ENCODE peak calls at places on chromosome 7, in six cellular contexts. H is heart right ventricle; L is AG04450; I is CD8-positive, alpha-beta T cell; F is AG09309; U is ovary. Q is an unnamed sample.

GRCh38 chr7:84261509-84261908 is 66.9 kb upstream of the SEMA3A start:
- DNase-seq in H (no peak), L (no peak), I (no peak), F (no peak), U (no peak), Q (no peak)

GRCh38 chr7:80552304-80552703 is 40.4 kb upstream of the GNAT3 start:
- DNase-seq in H (no peak), L (no peak), I (no peak), F (peak; percentile 62), U (no peak), Q (no peak)

GRCh38 chr7:151816562-151817314 is 60.2 kb downstream of the PRKAG2 start:
- DNase-seq in H (no peak), L (no peak), I (no peak), F (no peak), U (no peak), Q (no peak)

GRCh38 chr7:138568655-138569054 is 108.6 kb downstream of the TRIM24 start:
- DNase-seq in H (no peak), L (no peak), I (no peak), F (no peak), U (no peak), Q (no peak)

GRCh38 chr7:74002474-74003017 is 25.4 kb upstream of the ELN start:
- DNase-seq in H (peak; percentile 57), L (peak; percentile 68), I (no peak), F (peak; percentile 39), U (no peak), Q (no peak)

GRCh38 chr7:479948-480499 is 39.6 kb downstream of the PDGFA start:
- DNase-seq in H (no peak), L (no peak), I (no peak), F (no peak), U (no peak), Q (no peak)

GRCh38 chr7:76997381-76998262 is 34.5 kb downstream of the SPDYE17 start:
- DNase-seq in H (no peak), L (no peak), I (no peak), F (no peak), U (no peak), Q (no peak)

GRCh38 chr7:32586291-32587221 is 91.3 kb downstream of the AVL9 start:
- DNase-seq in H (peak; percentile 76), L (peak; percentile 88), I (no peak), F (peak; percentile 90), U (no peak), Q (no peak)

GRCh38 chr7:127782550-127783266 is 130.7 kb downstream of the SND1 start:
- DNase-seq in H (no peak), L (no peak), I (no peak), F (no peak), U (no peak), Q (no peak)

GRCh38 chr7:97845622-97846203 is 26.5 kb downstream of the ASNS start:
- DNase-seq in H (no peak), L (no peak), I (no peak), F (no peak), U (no peak), Q (peak; percentile 24)

GRCh38 chr7:33395340-33395739 is 266.0 kb downstream of the BBS9 start:
- DNase-seq in H (no peak), L (no peak), I (no peak), F (no peak), U (no peak), Q (no peak)

GRCh38 chr7:45968312-45968711 is 47.2 kb upstream of the IGFBP3 start:
- DNase-seq in H (no peak), L (no peak), I (no peak), F (no peak), U (no peak), Q (no peak)

GRCh38 chr7:16801579-16801978 is 3.2 kb downstream of the AGR2 start:
- DNase-seq in H (no peak), L (no peak), I (no peak), F (no peak), U (no peak), Q (no peak)

GRCh38 chr7:16801111-16801542 is 3.7 kb downstream of the AGR2 start:
- DNase-seq in H (no peak), L (peak; percentile 34), I (no peak), F (peak; percentile 45), U (no peak), Q (no peak)

GRCh38 chr7:16804674-16805439 is at the start of gene AGR2:
- DNase-seq in H (no peak), L (no peak), I (no peak), F (no peak), U (no peak), Q (peak; percentile 74)

DNA sequence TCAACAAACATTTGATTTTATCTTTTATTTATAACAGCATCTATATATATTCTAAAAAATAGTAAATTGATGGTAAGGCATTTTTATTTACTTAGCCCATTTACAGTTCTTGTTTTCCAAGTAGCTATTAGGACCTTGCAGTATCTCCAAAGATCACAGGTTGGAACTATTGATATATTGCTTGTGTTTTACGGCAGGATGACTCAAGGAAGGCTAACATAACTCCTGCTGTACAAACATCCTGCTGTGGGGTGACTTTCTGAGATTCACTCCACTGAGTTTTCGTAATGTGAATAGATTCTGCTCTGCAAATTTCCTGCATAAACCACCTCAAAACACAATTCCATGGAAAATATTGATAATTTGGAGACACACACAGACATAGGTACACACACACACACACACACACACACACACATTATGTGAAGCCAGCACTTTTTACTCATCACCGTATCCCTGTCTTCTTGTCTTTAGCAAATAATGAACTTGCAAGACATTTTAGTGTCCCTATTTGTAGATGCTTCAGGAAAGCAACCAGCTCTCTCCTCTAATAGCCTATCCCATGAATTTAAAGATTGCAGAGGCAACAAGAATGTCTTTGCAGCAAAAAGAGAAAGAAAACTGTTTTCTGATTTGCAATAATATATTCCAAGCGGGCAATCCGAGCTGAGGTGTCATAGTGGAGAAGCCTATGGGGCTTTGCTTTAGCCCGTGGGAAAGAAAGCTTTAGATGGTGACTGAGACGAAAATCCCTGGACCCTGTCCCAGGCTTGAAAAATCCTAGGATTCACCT is 722 bp downstream of the AGR2 start:
- DNase-seq in H (no peak), L (no peak), I (no peak), F (no peak), U (no peak), Q (no peak)
- H3K4me3 ChIP-seq in H (no peak overlapping the region), L (no peak overlapping the region), I (no peak overlapping the region), F (no peak overlapping the region), U (no peak overlapping the region), Q (peak overlapping the region; percentile 42)

GRCh38 chr7:4763794-4764185 is 11.6 kb upstream of the AP5Z1 start:
- DNase-seq in H (no peak), L (no peak), I (no peak), F (no peak), U (no peak), Q (no peak)

GRCh38 chr7:4763091-4763793 is 12.2 kb upstream of the AP5Z1 start:
- DNase-seq in H (no peak), L (no peak), I (no peak), F (no peak), U (no peak), Q (no peak)

GRCh38 chr7:4764402-4765007 is 10.9 kb upstream of the AP5Z1 start:
- DNase-seq in H (no peak), L (no peak), I (no peak), F (no peak), U (no peak), Q (no peak)

GRCh38 chr7:4766666-4767530 is 8.5 kb upstream of the AP5Z1 start:
- DNase-seq in H (no peak), L (no peak), I (no peak), F (no peak), U (no peak), Q (no peak)

GRCh38 chr7:4765776-4766490 is 9.5 kb upstream of the AP5Z1 start:
- DNase-seq in H (no peak), L (no peak), I (no peak), F (no peak), U (no peak), Q (no peak)
- TF ChIP-seq CTCF in H (peak; percentile 21), L (peak; percentile 36), I (no peak), F (peak; percentile 38), U (no peak), Q (no peak)

GRCh38 chr7:159070422-159071148 is 74.1 kb downstream of the VIPR2 start:
- DNase-seq in H (no peak), L (no peak), I (no peak), F (no peak), U (no peak), Q (no peak)

GRCh38 chr7:159068893-159069448 is 75.7 kb downstream of the VIPR2 start:
- DNase-seq in H (peak; percentile 4), L (no peak), I (no peak), F (no peak), U (no peak), Q (no peak)

GRCh38 chr7:159065852-159066480 is 78.7 kb downstream of the VIPR2 start:
- DNase-seq in H (no peak), L (no peak), I (no peak), F (no peak), U (no peak), Q (no peak)

GRCh38 chr7:159066816-159067601 is 77.7 kb downstream of the VIPR2 start:
- DNase-seq in H (no peak), L (no peak), I (no peak), F (no peak), U (no peak), Q (no peak)

DNA sequence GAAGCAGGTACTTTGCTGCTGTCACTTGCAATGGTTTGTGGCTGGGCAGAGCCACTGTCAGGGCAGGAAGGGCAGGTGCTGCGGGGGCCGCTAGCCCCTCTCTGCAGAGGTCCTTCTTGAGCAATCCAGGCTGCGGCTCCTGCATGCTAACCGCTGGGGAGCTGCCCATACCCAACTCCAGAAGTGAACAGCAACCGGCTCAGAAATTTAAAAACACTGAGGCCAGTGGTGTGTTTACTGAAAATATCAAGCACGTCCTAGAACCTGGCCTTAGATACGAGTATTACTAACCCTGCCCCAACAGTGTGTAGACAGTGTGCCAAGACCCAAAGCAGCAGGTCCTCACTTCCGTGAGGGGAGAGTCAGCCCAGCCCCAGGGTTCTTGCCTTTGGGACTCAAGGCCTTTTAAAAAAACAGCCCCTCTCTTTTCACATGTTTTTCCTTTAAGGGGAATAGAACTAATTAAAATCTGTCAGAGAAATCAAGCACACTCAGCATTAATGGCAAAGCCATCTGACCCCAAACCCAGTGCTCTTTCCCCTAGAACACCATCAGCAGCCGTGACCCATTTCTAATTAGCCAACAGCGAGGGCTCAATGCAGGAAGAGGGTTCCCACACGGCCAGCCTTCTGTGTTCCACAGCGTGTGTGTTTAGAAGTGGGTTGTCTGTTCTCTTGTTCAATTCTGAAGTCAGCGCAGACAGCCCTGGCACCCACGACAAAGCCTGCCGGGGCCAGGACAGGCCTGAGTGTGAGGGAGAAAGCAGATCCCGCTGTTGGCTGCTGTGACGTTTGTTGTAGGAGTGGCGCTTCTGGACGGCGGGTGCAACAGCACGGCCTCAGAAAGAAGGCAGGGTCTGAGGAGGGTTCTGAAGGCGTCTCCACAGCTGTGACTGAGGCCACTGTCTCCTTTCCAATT is 76.5 kb downstream of the VIPR2 start:
- DNase-seq in H (peak; percentile 80), L (no peak), I (no peak), F (no peak), U (peak; percentile 57), Q (no peak)
- H3K4me3 ChIP-seq in H (no peak overlapping the region), L (no peak overlapping the region), I (no peak overlapping the region), F (no peak overlapping the region), U (no peak overlapping the region), Q (no peak overlapping the region)

DNA sequence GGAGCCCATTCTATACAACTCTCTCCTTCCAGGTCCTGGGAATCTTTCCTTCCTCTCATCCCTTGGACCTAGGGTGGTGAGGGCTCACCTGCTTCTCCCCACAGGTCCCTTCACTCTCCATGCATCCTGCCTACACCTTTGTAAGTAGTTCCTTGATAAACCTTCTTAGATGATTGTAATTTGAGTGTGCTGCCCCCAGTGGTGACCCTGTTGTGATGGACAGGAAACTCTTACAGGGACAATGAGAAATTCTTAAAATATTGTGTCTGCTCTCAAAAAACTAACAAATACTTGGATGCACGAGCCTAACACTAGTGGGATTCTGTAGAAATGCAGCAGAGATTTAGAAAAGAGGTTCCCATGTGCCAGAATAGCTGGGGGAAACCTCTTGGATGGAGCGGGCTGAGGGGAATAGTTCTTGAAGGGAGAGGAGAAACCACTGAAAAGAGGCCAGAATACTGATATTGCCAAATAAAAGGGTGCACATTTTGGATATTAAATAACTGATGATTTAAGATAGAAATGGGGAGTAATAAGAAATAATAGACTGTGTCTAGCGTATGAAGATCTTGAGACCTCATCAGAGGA is 6.7 kb upstream of the PAXIP1 start:
- DNase-seq in H (no peak), L (no peak), I (no peak), F (no peak), U (no peak), Q (no peak)
- TF ChIP-seq CTCF in H (peak; percentile 24), L (peak; percentile 36), I (peak; percentile 45), F (peak; percentile 39), U (no peak), Q (peak; percentile 62)